ENCODE peak calls at places on chromosomes 13 and 19, in five cellular contexts. J, Y, W, Q and T are unnamed samples.
A peak's percentile ranks its signal among the peaks of the same experiment; 100 is the strongest.

GRCh38 chr13:101144808-101145419 is 271.4 kb downstream of the NALCN start:
- DNase-seq in J (no peak), Y (no peak), W (peak; percentile 29), Q (peak; percentile 3), T (peak; percentile 22)

GRCh38 chr19:5339950-5340636 is 519 bp downstream of the PTPRS start:
- DNase-seq in J (no peak), Y (no peak), W (no peak), Q (no peak), T (no peak)

GRCh38 chr13:99371956-99372355 is 64.8 kb upstream of the GPR183 start:
- DNase-seq in J (no peak), Y (no peak), W (no peak), Q (no peak), T (no peak)

GRCh38 chr19:53193534-53194222 is 520 bp upstream of the ZNF665 start:
- DNase-seq in J (no peak), Y (no peak), W (no peak), Q (no peak), T (no peak)

GRCh38 chr13:98461525-98462240 is 115.2 kb downstream of the STK24 start:
- DNase-seq in J (no peak), Y (no peak), W (no peak), Q (no peak), T (no peak)

GRCh38 chr19:55446060-55446459 is 3.0 kb upstream of the SHISA7 start:
- DNase-seq in J (no peak), Y (no peak), W (no peak), Q (no peak), T (no peak)

GRCh38 chr13:43652751-43653150 is 134.0 kb downstream of the ENOX1 start:
- DNase-seq in J (no peak), Y (no peak), W (no peak), Q (no peak), T (no peak)

GRCh38 chr13:95676100-95676774 is 702 bp upstream of the DNAJC3 start:
- DNase-seq in J (no peak), Y (peak; percentile 64), W (no peak), Q (peak; percentile 55), T (peak; percentile 44)

GRCh38 chr19:27792576-27793127 is 1420.3 kb downstream of the UQCRFS1 start:
- DNase-seq in J (no peak), Y (no peak), W (no peak), Q (no peak), T (no peak)

GRCh38 chr13:109687559-109688448 is 98.6 kb downstream of the IRS2 start:
- DNase-seq in J (no peak), Y (no peak), W (no peak), Q (no peak), T (no peak)

GRCh38 chr19:13795595-13796300 is 505 bp downstream of the ZSWIM4 start:
- DNase-seq in J (no peak), Y (no peak), W (no peak), Q (no peak), T (no peak)

GRCh38 chr19:30011051-30011578 is 69.1 kb downstream of the URI1 start:
- DNase-seq in J (no peak), Y (no peak), W (no peak), Q (no peak), T (no peak)

GRCh38 chr19:29665826-29666633 is 769 bp downstream of the PLEKHF1 start:
- DNase-seq in J (peak; percentile 65), Y (peak; percentile 47), W (no peak), Q (no peak), T (no peak)

GRCh38 chr13:49627831-49628652 is at the start of gene ARL11:
- DNase-seq in J (no peak), Y (peak; percentile 87), W (no peak), Q (peak; percentile 81), T (peak; percentile 45)

GRCh38 chr13:51178456-51179074 is 43.6 kb upstream of the FAM124A start:
- DNase-seq in J (no peak), Y (no peak), W (no peak), Q (no peak), T (no peak)

GRCh38 chr13:51177188-51177587 is 45.0 kb upstream of the FAM124A start:
- DNase-seq in J (no peak), Y (no peak), W (no peak), Q (no peak), T (no peak)

GRCh38 chr13:51179432-51179971 is 42.7 kb upstream of the FAM124A start:
- DNase-seq in J (no peak), Y (no peak), W (no peak), Q (no peak), T (no peak)

GRCh38 chr13:51180853-51181511 is 41.2 kb upstream of the FAM124A start:
- DNase-seq in J (no peak), Y (no peak), W (no peak), Q (no peak), T (no peak)

DNA sequence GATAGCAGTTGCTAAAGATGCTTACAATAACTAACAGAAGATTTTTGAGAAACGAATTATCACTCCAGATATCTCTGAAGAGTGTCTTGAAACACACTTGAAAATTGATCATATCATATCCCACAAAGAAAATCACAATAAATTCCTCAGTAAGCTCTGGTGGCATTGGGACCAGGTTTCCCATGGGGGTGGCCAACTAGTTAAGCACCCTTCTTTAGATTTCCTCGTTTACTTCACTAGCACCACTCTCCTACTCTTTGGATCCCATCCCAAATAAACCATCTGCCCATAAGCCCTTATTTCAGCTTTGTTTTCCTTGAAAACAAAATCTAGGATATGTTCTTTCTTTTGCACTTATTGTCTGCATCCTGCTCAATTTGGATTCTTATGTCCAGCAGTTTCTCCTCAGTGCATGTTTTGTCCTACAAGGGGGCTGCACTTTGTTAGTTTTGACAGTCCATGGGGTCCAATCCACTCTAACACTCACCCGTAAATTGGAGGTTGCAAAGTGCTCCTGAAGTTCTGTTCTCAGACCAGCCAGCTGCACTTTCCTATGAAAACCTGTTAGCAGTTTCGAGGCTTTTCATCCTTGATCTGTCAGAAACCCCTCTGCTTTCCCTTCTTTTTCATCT is 40.3 kb upstream of the FAM124A start:
- DNase-seq in J (no peak), Y (no peak), W (no peak), Q (no peak), T (no peak)
- TF ChIP-seq CTCF in J (no peak), Y (no peak), W (no peak), Q (no peak), T (no peak)

DNA sequence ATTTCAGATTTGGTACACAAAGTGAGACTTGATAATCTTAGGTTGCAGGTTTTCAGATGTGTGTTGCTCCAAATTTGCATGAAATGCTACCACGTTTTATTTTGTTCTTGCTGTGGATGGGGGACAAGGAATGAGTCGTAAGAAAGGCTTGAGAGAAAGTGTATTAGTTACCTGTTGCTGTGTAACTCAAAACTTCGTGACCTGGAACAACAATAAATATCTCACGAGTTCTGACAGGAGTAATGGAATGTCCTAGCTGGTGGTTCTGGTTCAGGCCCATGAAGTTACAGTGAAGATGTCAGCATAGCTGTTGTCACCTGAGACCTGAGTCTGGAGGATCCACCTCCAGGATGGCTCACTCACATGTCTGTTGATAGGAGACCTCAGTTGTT is 1.2 kb downstream of the ZNF8 start:
- DNase-seq in J (no peak), Y (no peak), W (no peak), Q (no peak), T (no peak)
- H3K4me3 ChIP-seq in J (peak overlapping the region; percentile 76), Y (peak overlapping the region; percentile 94), W (peak overlapping the region; percentile 92), Q (peak overlapping the region; percentile 82), T (peak overlapping the region; percentile 82)

GRCh38 chr19:19618384-19619051 is at the start of gene PBX4:
- DNase-seq in J (peak; percentile 96), Y (peak; percentile 98), W (peak; percentile 48), Q (peak; percentile 91), T (peak; percentile 87)
- TF ChIP-seq CTCF in J (no peak), Y (no peak), W (no peak), Q (no peak), T (no peak)

GRCh38 chr19:51715850-51716249 is 7.9 kb downstream of the HAS1 start:
- DNase-seq in J (no peak), Y (no peak), W (no peak), Q (no peak), T (no peak)

GRCh38 chr19:51721905-51722304 is 1.9 kb downstream of the HAS1 start:
- DNase-seq in J (no peak), Y (no peak), W (no peak), Q (no peak), T (no peak)

GRCh38 chr19:51716925-51717324 is 6.9 kb downstream of the HAS1 start:
- DNase-seq in J (no peak), Y (no peak), W (no peak), Q (no peak), T (no peak)

GRCh38 chr19:51722492-51722891 is 1.3 kb downstream of the HAS1 start:
- DNase-seq in J (no peak), Y (no peak), W (no peak), Q (no peak), T (no peak)

GRCh38 chr19:51719251-51719901 is 4.4 kb downstream of the HAS1 start:
- DNase-seq in J (no peak), Y (no peak), W (no peak), Q (no peak), T (no peak)
- H3K4me3 ChIP-seq in J (peak overlapping the region; percentile 35), Y (peak overlapping the region; percentile 35), W (no peak overlapping the region), Q (no peak overlapping the region), T (no peak overlapping the region)

DNA sequence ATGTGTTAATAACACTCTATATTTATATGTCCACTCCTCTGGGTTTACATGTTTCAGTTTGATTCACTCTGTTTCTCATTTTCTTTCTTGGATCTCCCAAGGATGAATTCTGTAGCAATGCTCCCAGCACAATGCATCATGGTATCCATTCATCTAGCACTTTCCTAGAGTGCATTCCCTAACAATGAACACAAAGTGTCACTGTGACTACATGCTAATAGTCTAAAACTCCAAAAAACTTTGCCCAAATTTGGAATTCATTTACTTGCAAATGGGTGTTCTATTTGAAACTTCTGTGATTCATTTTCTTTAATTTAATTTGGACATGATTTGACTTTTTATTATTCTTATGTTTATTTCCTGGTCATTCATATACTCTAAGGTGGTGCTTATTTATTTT is 286.3 kb downstream of the POU4F1 start:
- DNase-seq in J (no peak), Y (no peak), W (no peak), Q (no peak), T (no peak)
- TF ChIP-seq CTCF in J (no peak), Y (peak; percentile 28), W (peak; percentile 15), Q (no peak), T (peak; percentile 45)

GRCh38 chr19:3027981-3028304 is 1.1 kb downstream of the TLE2 start:
- DNase-seq in J (no peak), Y (no peak), W (no peak), Q (no peak), T (no peak)
- H3K4me3 ChIP-seq in J (peak overlapping the region; percentile 76), Y (peak overlapping the region; percentile 64), W (no peak overlapping the region), Q (no peak overlapping the region), T (no peak overlapping the region)